ENCODE peak calls at places on chromosomes 7 and 10, in five cellular contexts. U, E, K, Z and T are unnamed samples.

GRCh38 chr7:91784469-91784868 is 96.0 kb downstream of the MTERF1 start:
- DNase-seq in Z (no peak), E (no peak), U (no peak), K (no peak), T (no peak)

GRCh38 chr10:35372329-35372728 is 36.0 kb downstream of the CCNY start:
- DNase-seq in Z (peak), E (no peak), K (no peak), U (no peak), T (peak)

GRCh38 chr7:76300210-76300731 is 2.2 kb upstream of the HSPB1 start:
- DNase-seq in U (no peak), E (no peak), K (no peak), Z (no peak), T (no peak)

GRCh38 chr10:105188737-105189463 is 547.8 kb downstream of the SORCS3 start:
- DNase-seq in U (no peak), K (no peak), Z (no peak), E (no peak), T (no peak)

GRCh38 chr7:91668217-91668616 is 212.3 kb downstream of the MTERF1 start:
- DNase-seq in K (no peak), Z (no peak), E (no peak), U (no peak), T (no peak)

GRCh38 chr10:67602268-67602950 is 93.6 kb downstream of the CTNNA3 start:
- DNase-seq in Z (no peak), E (no peak), U (no peak), K (peak), T (no peak)

GRCh38 chr10:100340948-100341847 is 5.8 kb upstream of the SCD start:
- DNase-seq in U (no peak), K (no peak), E (peak), Z (peak), T (no peak)

GRCh38 chr10:71644307-71645180 is 75.0 kb downstream of the C10orf105 start:
- DNase-seq in Z (no peak), K (no peak), U (no peak), E (no peak), T (no peak)

GRCh38 chr10:69644658-69645295 is 14.7 kb downstream of the FAM241B start:
- DNase-seq in Z (no peak), U (no peak), K (peak), E (peak), T (no peak)

GRCh38 chr7:45457591-45457990 is 116.6 kb upstream of the ADCY1 start:
- DNase-seq in Z (no peak), E (no peak), U (no peak), K (no peak), T (no peak)

GRCh38 chr7:66429498-66430163 is 199.1 kb upstream of the KCTD7 start:
- DNase-seq in K (no peak), Z (no peak), U (no peak), E (no peak), T (no peak)